ENCODE peak calls at places on chromosomes 7 and 10, in six cellular contexts. One of them, this sample, is unnamed.

GRCh38 chr10:89954787-89955566 is 253.6 kb downstream of the KIF20B start:
- DNase-seq in stimulated activated CD4-positive, alpha-beta T cell treated with anti-CD3 and anti-CD28 coated beads, TNF-alpha, amount 100 ng/mL, for 4 hours: no peak
- DNase-seq in GM19239: no peak
- DNase-seq in endothelial cell: no peak
- DNase-seq in memory B cell: no peak
- DNase-seq in NCI-H446 treated with DMSO at 0.1 percent for 48 hours: no peak
- DNase-seq in this sample: no peak

GRCh38 chr7:5692112-5692844 is 89.2 kb downstream of the RNF216 start:
- DNase-seq in GM19239: no peak
- DNase-seq in memory B cell: no peak
- DNase-seq in stimulated activated CD4-positive, alpha-beta T cell treated with anti-CD3 and anti-CD28 coated beads, TNF-alpha, amount 100 ng/mL, for 4 hours: no peak
- DNase-seq in NCI-H446 treated with DMSO at 0.1 percent for 48 hours: peak
- DNase-seq in endothelial cell: no peak
- DNase-seq in this sample: no peak

GRCh38 chr7:33185786-33186185 is 56.4 kb downstream of the BBS9 start:
- DNase-seq in memory B cell: no peak
- DNase-seq in stimulated activated CD4-positive, alpha-beta T cell treated with anti-CD3 and anti-CD28 coated beads, TNF-alpha, amount 100 ng/mL, for 4 hours: no peak
- DNase-seq in GM19239: no peak
- DNase-seq in endothelial cell: peak
- DNase-seq in NCI-H446 treated with DMSO at 0.1 percent for 48 hours: peak
- DNase-seq in this sample: peak

GRCh38 chr7:119900996-119901395 is 372.0 kb upstream of the KCND2 start:
- DNase-seq in GM19239: no peak
- DNase-seq in endothelial cell: no peak
- DNase-seq in memory B cell: no peak
- DNase-seq in NCI-H446 treated with DMSO at 0.1 percent for 48 hours: no peak
- DNase-seq in stimulated activated CD4-positive, alpha-beta T cell treated with anti-CD3 and anti-CD28 coated beads, TNF-alpha, amount 100 ng/mL, for 4 hours: no peak
- DNase-seq in this sample: no peak

GRCh38 chr10:3666525-3667302 is 118.3 kb downstream of the KLF6 start:
- DNase-seq in GM19239: no peak
- DNase-seq in stimulated activated CD4-positive, alpha-beta T cell treated with anti-CD3 and anti-CD28 coated beads, TNF-alpha, amount 100 ng/mL, for 4 hours: no peak
- DNase-seq in NCI-H446 treated with DMSO at 0.1 percent for 48 hours: no peak
- DNase-seq in endothelial cell: no peak
- DNase-seq in memory B cell: no peak
- DNase-seq in this sample: no peak

GRCh38 chr10:102599565-102600327 is 44.5 kb upstream of the TRIM8 start:
- DNase-seq in memory B cell: no peak
- DNase-seq in stimulated activated CD4-positive, alpha-beta T cell treated with anti-CD3 and anti-CD28 coated beads, TNF-alpha, amount 100 ng/mL, for 4 hours: no peak
- DNase-seq in endothelial cell: peak
- DNase-seq in GM19239: no peak
- DNase-seq in NCI-H446 treated with DMSO at 0.1 percent for 48 hours: no peak
- DNase-seq in this sample: no peak

GRCh38 chr7:73427902-73428696 is 5.5 kb upstream of the FZD9 start:
- DNase-seq in memory B cell: no peak
- DNase-seq in endothelial cell: no peak
- DNase-seq in stimulated activated CD4-positive, alpha-beta T cell treated with anti-CD3 and anti-CD28 coated beads, TNF-alpha, amount 100 ng/mL, for 4 hours: no peak
- DNase-seq in GM19239: no peak
- DNase-seq in NCI-H446 treated with DMSO at 0.1 percent for 48 hours: no peak
- DNase-seq in this sample: no peak

GRCh38 chr10:126924915-126925300 is 19.7 kb downstream of the DOCK1 start:
- DNase-seq in memory B cell: no peak
- DNase-seq in GM19239: no peak
- DNase-seq in NCI-H446 treated with DMSO at 0.1 percent for 48 hours: no peak
- DNase-seq in stimulated activated CD4-positive, alpha-beta T cell treated with anti-CD3 and anti-CD28 coated beads, TNF-alpha, amount 100 ng/mL, for 4 hours: no peak
- DNase-seq in endothelial cell: no peak
- DNase-seq in this sample: no peak

GRCh38 chr7:2477447-2478386 is 1.5 kb upstream of the GRIFIN start:
- DNase-seq in endothelial cell: peak
- DNase-seq in stimulated activated CD4-positive, alpha-beta T cell treated with anti-CD3 and anti-CD28 coated beads, TNF-alpha, amount 100 ng/mL, for 4 hours: peak
- DNase-seq in NCI-H446 treated with DMSO at 0.1 percent for 48 hours: no peak
- DNase-seq in memory B cell: peak
- DNase-seq in GM19239: peak
- DNase-seq in this sample: no peak

This sample was measured in neuronal stem cell.